ENCODE peak calls at places on chromosomes 1 and 21, in eight cellular contexts. T, Q, W, E, I, J, Y and K are unnamed samples.
A peak's percentile ranks its signal among the peaks of the same experiment; 100 is the strongest.

GRCh38 chr1:206555473-206555935 is 48.2 kb downstream of the RASSF5 start:
- DNase-seq in J (no peak), Q (peak; percentile 48), T (peak; percentile 61), Y (peak; percentile 43), I (no peak), W (no peak), E (no peak), K (no peak)

GRCh38 chr1:50972766-50973165 is 2.7 kb downstream of the CDKN2C start:
- DNase-seq in E (no peak), T (no peak), Y (no peak), Q (no peak), I (no peak), W (no peak), J (peak; percentile 30), K (no peak)

GRCh38 chr1:226625326-226625725 is 76.8 kb downstream of the STUM start:
- DNase-seq in E (peak; percentile 27), Q (no peak), W (no peak), J (no peak), T (no peak), Y (no peak), I (no peak), K (peak; percentile 46)

GRCh38 chr1:85546748-85547147 is 33.8 kb upstream of the CCN1 start:
- DNase-seq in T (no peak), E (no peak), Y (no peak), Q (no peak), J (no peak), W (no peak), I (no peak), K (no peak)

GRCh38 chr1:84688461-84689061 is 1.7 kb downstream of the SSX2IP start:
- DNase-seq in J (no peak), E (no peak), W (no peak), I (no peak), Y (peak; percentile 60), T (no peak), Q (peak; percentile 72), K (no peak)

GRCh38 chr1:44717196-44717595 is 13.8 kb downstream of the RNU5D-1 start:
- DNase-seq in I (no peak), T (no peak), E (no peak), J (no peak), Y (no peak), Q (no peak), W (no peak), K (no peak)

GRCh38 chr1:27391511-27392095 is 819 bp upstream of the GPR3 start:
- DNase-seq in T (no peak), Y (peak; percentile 64), J (peak; percentile 35), W (no peak), I (peak; percentile 54), E (no peak), Q (peak; percentile 86), K (no peak)

GRCh38 chr21:44969066-44969649 is 29.3 kb downstream of the SLX9 start:
- DNase-seq in I (no peak), Q (no peak), J (no peak), E (no peak), W (no peak), Y (no peak), T (no peak), K (no peak)

GRCh38 chr1:12344611-12345299 is 114.9 kb downstream of the VPS13D start:
- DNase-seq in Y (peak; percentile 13), J (no peak), T (no peak), Q (peak; percentile 30), E (peak; percentile 75), W (no peak), I (no peak), K (no peak)

GRCh38 chr1:187261637-187262036 is 432.9 kb downstream of the PLA2G4A start:
- DNase-seq in I (peak; percentile 1), Q (peak; percentile 12), T (no peak), W (no peak), J (no peak), Y (no peak), E (no peak), K (no peak)

GRCh38 chr1:40922969-40923368 is 56.5 kb upstream of the CTPS1 start:
- DNase-seq in E (no peak), I (no peak), Q (peak; percentile 90), Y (no peak), J (no peak), W (no peak), T (peak; percentile 58), K (peak; percentile 44)

GRCh38 chr1:88655145-88655544 is 28.9 kb upstream of the PKN2 start:
- DNase-seq in E (no peak), I (no peak), Y (no peak), W (no peak), T (no peak), J (no peak), Q (no peak), K (no peak)

GRCh38 chr1:15744122-15744679 is 1.9 kb downstream of the TMEM82 start:
- DNase-seq in I (no peak), W (no peak), T (no peak), J (no peak), Q (no peak), E (no peak), Y (no peak), K (no peak)